ENCODE peak calls at places on chromosomes 1 and 21, in five cellular contexts. R is activated naive CD4-positive, alpha-beta T cell treated with anti-CD3 and anti-CD28 coated beads, Interleukin-2, amount 50 U/mL, for 72 hours; K is AG10803; X is EL; M is natural killer cell treated with Interleukin-12 subunit alpha and Interleukin-12 subunit beta and Interleukin-15 and Interleukin-18, amount 100 ng/mL, for 72 hours. L is an unnamed sample.

GRCh38 chr1:59750612-59751395 is 63.9 kb upstream of the HOOK1 start:
- DNase-seq in R (no peak), K (peak; percentile 85), X (peak; percentile 82), M (no peak), L (no peak)

GRCh38 chr21:45974073-45975016 is 7.2 kb upstream of the COL6A1 start:
- DNase-seq in R (no peak), K (peak; percentile 67), X (peak; percentile 80), M (no peak), L (no peak)

GRCh38 chr1:3539707-3540425 is 71.4 kb downstream of the MEGF6 start:
- DNase-seq in R (no peak), K (peak; percentile 62), X (peak; percentile 36), M (no peak), L (no peak)

GRCh38 chr1:43274804-43275180 is 5.0 kb downstream of the TMEM125 start:
- DNase-seq in R (peak; percentile 11), K (no peak), X (no peak), M (no peak), L (no peak)

GRCh38 chr21:25569711-25570110 is 37.6 kb downstream of the MRPL39 start:
- DNase-seq in R (no peak), K (no peak), X (no peak), M (no peak), L (no peak)

GRCh38 chr1:157357111-157357510 is 195.2 kb downstream of the FCRL5 start:
- DNase-seq in R (no peak), K (no peak), X (no peak), M (no peak), L (no peak)

GRCh38 chr1:37034301-37035013 is at the start of gene GRIK3:
- DNase-seq in R (no peak), K (no peak), X (no peak), M (no peak), L (no peak)

GRCh38 chr1:46456411-46456963 is 33.1 kb upstream of the DMBX1 start:
- DNase-seq in R (no peak), K (peak; percentile 34), X (peak; percentile 13), M (no peak), L (no peak)

GRCh38 chr1:110337704-110338199 is 1.4 kb upstream of the RBM15 start:
- DNase-seq in R (peak; percentile 63), K (no peak), X (no peak), M (no peak), L (peak; percentile 25)

GRCh38 chr1:67597336-67597735 is 87.7 kb upstream of the GADD45A start:
- DNase-seq in R (no peak), K (no peak), X (no peak), M (no peak), L (no peak)

GRCh38 chr1:197810812-197811211 is 35.5 kb upstream of the DENND1B start:
- DNase-seq in R (no peak), K (no peak), X (no peak), M (no peak), L (no peak)

GRCh38 chr1:60963167-60963909 is 119.0 kb upstream of the NFIA start:
- DNase-seq in R (no peak), K (no peak), X (no peak), M (no peak), L (no peak)